ENCODE peak calls at places on chromosomes 5 and 9, in four cellular contexts. One of them, this sample, is unnamed.

GRCh38 chr5:88502179-88503064 is 233.8 kb upstream of the TMEM161B start:
- DNase-seq in GM23248: peak; percentile 42
- DNase-seq in neural progenitor cell: no peak
- DNase-seq in SK-N-SH: no peak
- DNase-seq in this sample: no peak

GRCh38 chr9:119216891-119217290 is 152.3 kb downstream of the BRINP1 start:
- DNase-seq in GM23248: peak; percentile 58
- DNase-seq in neural progenitor cell: no peak
- DNase-seq in SK-N-SH: no peak
- DNase-seq in this sample: no peak

GRCh38 chr5:32110081-32110696 is 63.9 kb downstream of the GOLPH3 start:
- DNase-seq in GM23248: no peak
- DNase-seq in neural progenitor cell: no peak
- DNase-seq in SK-N-SH: no peak
- DNase-seq in this sample: no peak

GRCh38 chr5:64158827-64159226 is 6.8 kb upstream of the RNF180 start:
- DNase-seq in GM23248: no peak
- DNase-seq in neural progenitor cell: no peak
- DNase-seq in SK-N-SH: no peak
- DNase-seq in this sample: peak; percentile 92

GRCh38 chr5:178284095-178284675 is 51.6 kb upstream of the PHYKPL start:
- DNase-seq in GM23248: no peak
- DNase-seq in neural progenitor cell: peak; percentile 52
- DNase-seq in SK-N-SH: no peak
- DNase-seq in this sample: peak; percentile 73

GRCh38 chr5:96280946-96281393 is 152.1 kb downstream of the PCSK1 start:
- DNase-seq in GM23248: peak; percentile 71
- DNase-seq in neural progenitor cell: no peak
- DNase-seq in SK-N-SH: peak; percentile 58
- DNase-seq in this sample: peak; percentile 43

GRCh38 chr5:12795333-12795663 is 891.1 kb upstream of the CTNND2 start:
- DNase-seq in GM23248: no peak
- DNase-seq in neural progenitor cell: no peak
- DNase-seq in SK-N-SH: no peak
- DNase-seq in this sample: no peak

GRCh38 chr5:20340123-20340522 is 352.1 kb upstream of the CDH18 start:
- DNase-seq in GM23248: no peak
- DNase-seq in neural progenitor cell: no peak
- DNase-seq in SK-N-SH: no peak
- DNase-seq in this sample: peak; percentile 22

GRCh38 chr9:72592501-72593403 is 71.3 kb downstream of the TMC1 start:
- DNase-seq in GM23248: peak; percentile 74
- DNase-seq in neural progenitor cell: peak; percentile 73
- DNase-seq in SK-N-SH: peak; percentile 50
- DNase-seq in this sample: peak; percentile 66

GRCh38 chr9:101977614-101978210 is 239.3 kb upstream of the GRIN3A start:
- DNase-seq in GM23248: peak; percentile 32
- DNase-seq in neural progenitor cell: no peak
- DNase-seq in SK-N-SH: peak; percentile 0
- DNase-seq in this sample: peak; percentile 23

GRCh38 chr9:97504381-97505216 is 3.1 kb downstream of the TMOD1 start:
- DNase-seq in GM23248: peak; percentile 52
- DNase-seq in neural progenitor cell: no peak
- DNase-seq in SK-N-SH: peak; percentile 71
- DNase-seq in this sample: no peak

GRCh38 chr9:116899337-116900006 is 212.4 kb downstream of the TRIM32 start:
- DNase-seq in GM23248: no peak
- DNase-seq in neural progenitor cell: no peak
- DNase-seq in SK-N-SH: no peak
- DNase-seq in this sample: peak; percentile 25

GRCh38 chr9:85425153-85425611 is 316.6 kb downstream of the AGTPBP1 start:
- DNase-seq in GM23248: peak; percentile 67
- DNase-seq in neural progenitor cell: peak; percentile 84
- DNase-seq in SK-N-SH: peak; percentile 77
- DNase-seq in this sample: peak; percentile 75

GRCh38 chr5:159341145-159341544 is 10.9 kb upstream of the IL12B start:
- DNase-seq in GM23248: no peak
- DNase-seq in neural progenitor cell: no peak
- DNase-seq in SK-N-SH: no peak
- DNase-seq in this sample: no peak

GRCh38 chr9:72661401-72662135 is 140.2 kb downstream of the TMC1 start:
- DNase-seq in GM23248: peak; percentile 81
- DNase-seq in neural progenitor cell: no peak
- DNase-seq in SK-N-SH: no peak
- DNase-seq in this sample: no peak

GRCh38 chr9:20591223-20591622 is 31.1 kb downstream of the MLLT3 start:
- DNase-seq in GM23248: peak; percentile 10
- DNase-seq in neural progenitor cell: no peak
- DNase-seq in SK-N-SH: no peak
- DNase-seq in this sample: no peak

GRCh38 chr9:37026936-37027581 is 7.0 kb downstream of the PAX5 start:
- DNase-seq in GM23248: no peak
- DNase-seq in neural progenitor cell: peak; percentile 55
- DNase-seq in SK-N-SH: no peak
- DNase-seq in this sample: no peak

GRCh38 chr5:148384389-148384756 is 615 bp downstream of the FBXO38 start:
- DNase-seq in GM23248: peak; percentile 49
- DNase-seq in neural progenitor cell: no peak
- DNase-seq in SK-N-SH: peak; percentile 14
- DNase-seq in this sample: no peak

GRCh38 chr9:31323726-31324444 is 1060.6 kb upstream of the ACO1 start:
- DNase-seq in GM23248: no peak
- DNase-seq in neural progenitor cell: no peak
- DNase-seq in SK-N-SH: no peak
- DNase-seq in this sample: no peak

GRCh38 chr9:98075332-98075805 is 18.8 kb downstream of the NANS start:
- DNase-seq in GM23248: peak; percentile 90
- DNase-seq in neural progenitor cell: no peak
- DNase-seq in SK-N-SH: no peak
- DNase-seq in this sample: peak; percentile 37

GRCh38 chr5:139022528-139022927 is 147.4 kb upstream of the LRRTM2 start:
- DNase-seq in GM23248: peak; percentile 28
- DNase-seq in neural progenitor cell: no peak
- DNase-seq in SK-N-SH: no peak
- DNase-seq in this sample: peak; percentile 30

GRCh38 chr5:160363661-160364060 is 6.8 kb downstream of the C1QTNF2 start:
- DNase-seq in GM23248: peak; percentile 7
- DNase-seq in neural progenitor cell: peak; percentile 71
- DNase-seq in SK-N-SH: no peak
- DNase-seq in this sample: no peak

GRCh38 chr5:141677415-141677814 is 4.6 kb downstream of the ARAP3 start:
- DNase-seq in GM23248: no peak
- DNase-seq in neural progenitor cell: peak; percentile 53
- DNase-seq in SK-N-SH: peak; percentile 72
- DNase-seq in this sample: peak; percentile 7

GRCh38 chr5:6452622-6453504 is 4.2 kb downstream of the UBE2QL1 start:
- DNase-seq in GM23248: no peak
- DNase-seq in neural progenitor cell: peak; percentile 15
- DNase-seq in SK-N-SH: no peak
- DNase-seq in this sample: no peak

GRCh38 chr5:173612948-173613347 is 3.5 kb downstream of the BOD1 start:
- DNase-seq in GM23248: peak; percentile 66
- DNase-seq in neural progenitor cell: no peak
- DNase-seq in SK-N-SH: no peak
- DNase-seq in this sample: no peak

GRCh38 chr9:120434532-120434931 is 145.4 kb downstream of the CDK5RAP2 start:
- DNase-seq in GM23248: peak; percentile 78
- DNase-seq in neural progenitor cell: no peak
- DNase-seq in SK-N-SH: no peak
- DNase-seq in this sample: no peak

DNA sequence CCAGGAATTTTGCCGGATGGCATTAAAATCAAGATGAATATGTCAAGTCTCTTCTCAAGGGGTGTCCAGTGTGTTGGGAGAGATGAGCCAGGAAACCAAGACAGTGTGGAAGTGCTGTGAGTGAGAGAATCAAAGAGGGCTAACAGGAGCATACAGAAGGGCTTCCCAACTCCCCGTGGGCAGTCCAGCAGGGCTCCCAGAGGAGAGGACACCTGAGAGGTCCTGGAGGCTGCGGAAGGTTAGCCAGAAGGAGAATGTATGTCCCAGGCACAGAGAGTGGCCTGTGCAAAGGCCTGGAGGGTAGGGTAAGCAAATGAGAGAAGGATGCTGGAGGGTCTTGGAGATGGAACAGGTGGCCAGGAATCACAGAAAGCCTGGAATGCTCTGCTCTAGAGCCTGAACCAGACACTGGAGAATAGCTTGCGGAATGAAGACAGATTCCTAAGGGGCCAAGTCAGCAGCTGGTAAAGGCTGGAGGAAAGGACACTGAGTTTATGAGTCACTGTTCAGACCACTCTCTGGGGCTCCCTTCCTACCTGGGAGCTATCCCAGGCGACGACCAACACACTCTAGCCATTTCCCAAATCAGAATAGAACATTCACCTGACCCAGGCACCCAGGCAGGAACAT is 59.4 kb downstream of the SLC22A5 start:
- DNase-seq in GM23248: peak; percentile 84
- DNase-seq in neural progenitor cell: no peak
- DNase-seq in SK-N-SH: no peak
- DNase-seq in this sample: peak; percentile 42
- TF ChIP-seq EZH2phosphoT487 in GM23248: no peak
- TF ChIP-seq EZH2phosphoT487 in neural progenitor cell: no peak
- TF ChIP-seq EZH2phosphoT487 in SK-N-SH: no peak
- TF ChIP-seq EZH2phosphoT487 in this sample: no peak

DNA sequence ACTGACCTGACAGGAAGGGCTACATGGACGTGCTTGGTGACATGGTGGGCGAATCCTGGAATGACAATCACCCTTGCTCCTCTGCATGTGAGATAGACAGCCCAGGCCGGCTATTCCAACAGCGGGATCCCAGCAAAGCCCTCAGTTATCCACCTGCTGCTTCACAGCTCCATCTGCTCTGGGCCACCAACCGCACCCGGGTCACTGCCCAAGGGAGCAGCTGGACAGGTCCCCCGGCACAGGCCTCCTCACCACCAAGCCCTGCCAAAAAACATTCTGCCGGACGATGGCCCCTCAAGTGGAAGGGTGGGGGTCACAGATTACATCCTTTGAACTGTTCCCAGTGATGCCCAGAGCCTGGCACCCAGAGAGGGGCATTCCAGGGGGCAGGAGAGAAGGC is 39.6 kb downstream of the STK10 start:
- DNase-seq in GM23248: no peak
- DNase-seq in neural progenitor cell: no peak
- DNase-seq in SK-N-SH: no peak
- DNase-seq in this sample: no peak
- H3K27ac ChIP-seq in GM23248: peak overlapping the region; percentile 81
- H3K27ac ChIP-seq in neural progenitor cell: no peak overlapping the region
- H3K27ac ChIP-seq in SK-N-SH: no peak overlapping the region
- H3K27ac ChIP-seq in this sample: no peak overlapping the region

GRCh38 chr9:114989600-114990410 is 59.4 kb upstream of the TNFSF8 start:
- DNase-seq in GM23248: no peak
- DNase-seq in neural progenitor cell: no peak
- DNase-seq in SK-N-SH: no peak
- DNase-seq in this sample: no peak
- H3K9ac ChIP-seq in GM23248: no peak overlapping the region
- H3K9ac ChIP-seq in neural progenitor cell: no peak overlapping the region
- H3K9ac ChIP-seq in SK-N-SH: no peak overlapping the region
- H3K9ac ChIP-seq in this sample: no peak overlapping the region

GRCh38 chr5:14930486-14930885 is 58.9 kb upstream of the ANKH start:
- DNase-seq in GM23248: no peak
- DNase-seq in neural progenitor cell: no peak
- DNase-seq in SK-N-SH: no peak
- DNase-seq in this sample: no peak

GRCh38 chr5:14922456-14922855 is 50.9 kb upstream of the ANKH start:
- DNase-seq in GM23248: no peak
- DNase-seq in neural progenitor cell: no peak
- DNase-seq in SK-N-SH: no peak
- DNase-seq in this sample: no peak

GRCh38 chr5:14928661-14929060 is 57.1 kb upstream of the ANKH start:
- DNase-seq in GM23248: no peak
- DNase-seq in neural progenitor cell: no peak
- DNase-seq in SK-N-SH: no peak
- DNase-seq in this sample: peak; percentile 54

GRCh38 chr5:14929293-14930065 is 57.9 kb upstream of the ANKH start:
- DNase-seq in GM23248: no peak
- DNase-seq in neural progenitor cell: no peak
- DNase-seq in SK-N-SH: no peak
- DNase-seq in this sample: no peak

GRCh38 chr5:14925326-14925725 is 53.7 kb upstream of the ANKH start:
- DNase-seq in GM23248: no peak
- DNase-seq in neural progenitor cell: no peak
- DNase-seq in SK-N-SH: no peak
- DNase-seq in this sample: peak; percentile 49
- TF ChIP-seq EZH2phosphoT487 in GM23248: no peak
- TF ChIP-seq EZH2phosphoT487 in neural progenitor cell: no peak
- TF ChIP-seq EZH2phosphoT487 in SK-N-SH: no peak
- TF ChIP-seq EZH2phosphoT487 in this sample: no peak

DNA sequence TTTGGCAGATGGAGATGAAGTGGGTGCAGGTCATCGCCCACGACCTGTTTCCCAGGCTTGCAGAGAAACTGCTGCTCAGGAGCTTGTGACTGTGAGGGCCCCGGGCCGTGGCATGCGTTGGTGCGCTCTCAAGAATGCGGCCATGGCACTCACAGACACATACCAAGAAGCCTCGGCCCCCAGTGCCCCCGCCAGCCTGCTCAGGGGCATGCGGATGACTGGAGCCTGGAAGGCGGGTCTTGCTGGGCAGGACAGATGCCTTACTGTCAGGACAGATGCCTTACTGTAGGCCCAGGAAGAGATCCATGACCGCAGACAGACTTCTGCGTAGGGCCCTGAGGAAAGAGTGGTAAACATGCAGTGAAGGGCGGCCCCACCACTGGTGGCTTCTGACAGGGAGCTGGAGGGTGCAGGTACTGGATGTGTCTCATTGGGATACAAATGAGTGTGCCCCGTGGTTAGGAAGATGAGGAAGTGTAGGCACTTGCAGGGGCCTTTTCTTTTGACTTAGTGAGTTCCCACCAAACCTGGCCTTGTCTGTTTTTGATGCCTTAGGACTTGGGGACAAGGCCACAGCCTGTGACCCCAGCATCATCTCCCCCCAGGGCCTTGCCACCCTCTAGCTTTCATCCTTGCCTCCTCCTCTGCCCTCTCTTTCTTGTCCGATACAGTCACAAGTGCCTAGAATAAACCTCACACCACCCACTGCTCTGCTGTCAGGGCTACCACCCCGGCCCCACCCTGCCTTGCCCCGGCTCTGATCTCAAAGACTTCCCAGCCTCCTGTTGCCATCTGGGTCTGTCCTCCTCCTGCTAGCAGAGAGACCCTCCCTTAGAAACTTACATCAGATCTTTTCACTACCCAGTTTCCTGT is 68.8 kb upstream of the ABL1 start:
- DNase-seq in GM23248: no peak
- DNase-seq in neural progenitor cell: no peak
- DNase-seq in SK-N-SH: no peak
- DNase-seq in this sample: no peak
- H3K27ac ChIP-seq in GM23248: no peak overlapping the region
- H3K27ac ChIP-seq in neural progenitor cell: no peak overlapping the region
- H3K27ac ChIP-seq in SK-N-SH: no peak overlapping the region
- H3K27ac ChIP-seq in this sample: no peak overlapping the region

DNA sequence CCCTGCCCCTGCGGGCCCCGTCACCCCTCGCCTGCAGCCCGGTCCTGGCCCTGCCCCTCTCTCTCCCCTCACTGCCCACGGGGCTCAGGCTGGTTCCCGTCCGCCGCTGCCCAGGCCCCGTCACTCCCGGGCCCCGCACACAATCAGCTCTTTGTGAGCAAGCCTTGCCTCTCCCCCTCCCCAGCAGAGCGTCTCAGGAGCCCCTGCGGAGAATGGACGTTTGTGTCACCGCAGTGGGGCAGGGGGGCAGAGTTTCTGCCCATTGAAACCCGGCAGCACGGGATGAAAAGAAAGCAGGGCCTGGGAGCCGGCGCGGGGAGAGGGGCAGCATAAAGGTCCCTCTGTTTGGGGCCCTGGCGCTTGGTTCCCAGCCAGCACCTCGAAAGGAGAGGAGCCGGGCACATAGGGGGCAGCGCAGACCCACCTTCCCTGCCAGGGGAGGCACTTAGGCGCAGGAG is 13.5 kb upstream of the NUP214 start:
- DNase-seq in GM23248: no peak
- DNase-seq in neural progenitor cell: peak; percentile 93
- DNase-seq in SK-N-SH: no peak
- DNase-seq in this sample: no peak
- H3K9ac ChIP-seq in GM23248: no peak overlapping the region
- H3K9ac ChIP-seq in neural progenitor cell: no peak overlapping the region
- H3K9ac ChIP-seq in SK-N-SH: no peak overlapping the region
- H3K9ac ChIP-seq in this sample: no peak overlapping the region

This sample was measured in PC-3.